ENCODE peak calls at places on chromosomes 12 and 14, in nine cellular contexts. One of them, this sample, is unnamed. For H3K4me1, the result is how much of the 10 kb centered on the place peaks cover.

GRCh38 chr12:119613319-119613936 is 19.9 kb downstream of the TMEM233 start:
- DNase-seq in upper lobe of right lung: no peak
- DNase-seq in vagina: no peak
- DNase-seq in GM23248: peak
- DNase-seq in PC-9: no peak
- DNase-seq in CD8-positive, alpha-beta T cell: no peak
- DNase-seq in transverse colon: no peak
- DNase-seq in tibial nerve: no peak
- DNase-seq in heart left ventricle: no peak
- DNase-seq in this sample: no peak

GRCh38 chr12:53190108-53190729 is 9.5 kb upstream of the CSAD start:
- DNase-seq in upper lobe of right lung: peak
- DNase-seq in vagina: no peak
- DNase-seq in GM23248: peak
- DNase-seq in PC-9: no peak
- DNase-seq in CD8-positive, alpha-beta T cell: peak
- DNase-seq in transverse colon: peak
- DNase-seq in tibial nerve: peak
- DNase-seq in heart left ventricle: peak
- DNase-seq in this sample: peak

GRCh38 chr14:23443411-23443812 is 8.0 kb upstream of the MYH7 start:
- DNase-seq in upper lobe of right lung: no peak
- DNase-seq in vagina: no peak
- DNase-seq in GM23248: no peak
- DNase-seq in PC-9: no peak
- DNase-seq in CD8-positive, alpha-beta T cell: peak
- DNase-seq in transverse colon: no peak
- DNase-seq in tibial nerve: no peak
- DNase-seq in heart left ventricle: peak
- DNase-seq in this sample: no peak

GRCh38 chr12:2281446-2281845 is 228.7 kb downstream of the CACNA1C start:
- DNase-seq in upper lobe of right lung: no peak
- DNase-seq in vagina: no peak
- DNase-seq in GM23248: no peak
- DNase-seq in PC-9: no peak
- DNase-seq in CD8-positive, alpha-beta T cell: no peak
- DNase-seq in transverse colon: no peak
- DNase-seq in tibial nerve: no peak
- DNase-seq in heart left ventricle: no peak
- DNase-seq in this sample: no peak

GRCh38 chr14:92404938-92405337 is 82.0 kb downstream of the SLC24A4 start:
- DNase-seq in upper lobe of right lung: no peak
- DNase-seq in vagina: no peak
- DNase-seq in GM23248: no peak
- DNase-seq in PC-9: no peak
- DNase-seq in CD8-positive, alpha-beta T cell: no peak
- DNase-seq in transverse colon: no peak
- DNase-seq in tibial nerve: no peak
- DNase-seq in heart left ventricle: no peak
- DNase-seq in this sample: no peak

GRCh38 chr14:60904381-60904780 is 76.5 kb downstream of the TRMT5 start:
- DNase-seq in upper lobe of right lung: no peak
- DNase-seq in vagina: no peak
- DNase-seq in GM23248: no peak
- DNase-seq in PC-9: no peak
- DNase-seq in CD8-positive, alpha-beta T cell: no peak
- DNase-seq in transverse colon: no peak
- DNase-seq in tibial nerve: no peak
- DNase-seq in heart left ventricle: no peak
- DNase-seq in this sample: no peak

GRCh38 chr14:69317780-69318179 is 57.8 kb downstream of the GALNT16 start:
- DNase-seq in upper lobe of right lung: peak
- DNase-seq in vagina: peak
- DNase-seq in GM23248: no peak
- DNase-seq in PC-9: no peak
- DNase-seq in CD8-positive, alpha-beta T cell: peak
- DNase-seq in transverse colon: peak
- DNase-seq in tibial nerve: peak
- DNase-seq in heart left ventricle: peak
- DNase-seq in this sample: peak

GRCh38 chr12:26746315-26746714 is 86.7 kb downstream of the ITPR2 start:
- DNase-seq in upper lobe of right lung: no peak
- DNase-seq in vagina: no peak
- DNase-seq in GM23248: peak
- DNase-seq in PC-9: no peak
- DNase-seq in CD8-positive, alpha-beta T cell: no peak
- DNase-seq in transverse colon: no peak
- DNase-seq in tibial nerve: no peak
- DNase-seq in heart left ventricle: no peak
- DNase-seq in this sample: no peak

GRCh38 chr12:130496516-130497120 is 158.9 kb downstream of the PIWIL1 start:
- DNase-seq in upper lobe of right lung: peak
- DNase-seq in vagina: no peak
- DNase-seq in GM23248: no peak
- DNase-seq in PC-9: no peak
- DNase-seq in CD8-positive, alpha-beta T cell: no peak
- DNase-seq in transverse colon: no peak
- DNase-seq in tibial nerve: no peak
- DNase-seq in heart left ventricle: no peak
- DNase-seq in this sample: no peak

GRCh38 chr14:100191584-100192249 is 32.3 kb upstream of the DEGS2 start:
- DNase-seq in upper lobe of right lung: no peak
- DNase-seq in vagina: no peak
- DNase-seq in GM23248: no peak
- DNase-seq in PC-9: no peak
- DNase-seq in CD8-positive, alpha-beta T cell: no peak
- DNase-seq in transverse colon: no peak
- DNase-seq in tibial nerve: no peak
- DNase-seq in heart left ventricle: no peak
- DNase-seq in this sample: no peak

GRCh38 chr12:95323204-95323603 is 105.6 kb downstream of the VEZT start:
- DNase-seq in upper lobe of right lung: no peak
- DNase-seq in vagina: no peak
- DNase-seq in GM23248: no peak
- DNase-seq in PC-9: no peak
- DNase-seq in CD8-positive, alpha-beta T cell: no peak
- DNase-seq in transverse colon: no peak
- DNase-seq in tibial nerve: no peak
- DNase-seq in heart left ventricle: no peak
- DNase-seq in this sample: no peak

GRCh38 chr12:92619026-92619425 is 83.8 kb upstream of the PLEKHG7 start:
- DNase-seq in upper lobe of right lung: no peak
- DNase-seq in vagina: no peak
- DNase-seq in GM23248: no peak
- DNase-seq in PC-9: no peak
- DNase-seq in CD8-positive, alpha-beta T cell: no peak
- DNase-seq in transverse colon: no peak
- DNase-seq in tibial nerve: no peak
- DNase-seq in heart left ventricle: no peak
- DNase-seq in this sample: no peak

GRCh38 chr14:99689266-99690236 is 5.5 kb downstream of the CYP46A1 start:
- DNase-seq in upper lobe of right lung: no peak
- DNase-seq in vagina: peak
- DNase-seq in GM23248: no peak
- DNase-seq in PC-9: no peak
- DNase-seq in CD8-positive, alpha-beta T cell: peak
- DNase-seq in transverse colon: no peak
- DNase-seq in tibial nerve: no peak
- DNase-seq in heart left ventricle: no peak
- DNase-seq in this sample: no peak

GRCh38 chr14:50067723-50068495 is 48.5 kb downstream of the VCPKMT start:
- DNase-seq in upper lobe of right lung: no peak
- DNase-seq in vagina: no peak
- DNase-seq in GM23248: peak
- DNase-seq in PC-9: peak
- DNase-seq in CD8-positive, alpha-beta T cell: peak
- DNase-seq in transverse colon: peak
- DNase-seq in tibial nerve: no peak
- DNase-seq in heart left ventricle: no peak
- DNase-seq in this sample: no peak

GRCh38 chr14:50062438-50063039 is 53.8 kb downstream of the VCPKMT start:
- DNase-seq in upper lobe of right lung: peak
- DNase-seq in vagina: no peak
- DNase-seq in GM23248: peak
- DNase-seq in PC-9: peak
- DNase-seq in CD8-positive, alpha-beta T cell: peak
- DNase-seq in transverse colon: peak
- DNase-seq in tibial nerve: no peak
- DNase-seq in heart left ventricle: no peak
- DNase-seq in this sample: no peak

GRCh38 chr14:50061664-50062437 is 54.5 kb downstream of the VCPKMT start:
- DNase-seq in upper lobe of right lung: peak
- DNase-seq in vagina: no peak
- DNase-seq in GM23248: peak
- DNase-seq in PC-9: peak
- DNase-seq in CD8-positive, alpha-beta T cell: peak
- DNase-seq in transverse colon: peak
- DNase-seq in tibial nerve: no peak
- DNase-seq in heart left ventricle: no peak
- DNase-seq in this sample: no peak

GRCh38 chr14:50063876-50064420 is 52.4 kb downstream of the VCPKMT start:
- DNase-seq in upper lobe of right lung: peak
- DNase-seq in vagina: no peak
- DNase-seq in GM23248: no peak
- DNase-seq in PC-9: no peak
- DNase-seq in CD8-positive, alpha-beta T cell: peak
- DNase-seq in transverse colon: no peak
- DNase-seq in tibial nerve: no peak
- DNase-seq in heart left ventricle: no peak
- DNase-seq in this sample: no peak

DNA sequence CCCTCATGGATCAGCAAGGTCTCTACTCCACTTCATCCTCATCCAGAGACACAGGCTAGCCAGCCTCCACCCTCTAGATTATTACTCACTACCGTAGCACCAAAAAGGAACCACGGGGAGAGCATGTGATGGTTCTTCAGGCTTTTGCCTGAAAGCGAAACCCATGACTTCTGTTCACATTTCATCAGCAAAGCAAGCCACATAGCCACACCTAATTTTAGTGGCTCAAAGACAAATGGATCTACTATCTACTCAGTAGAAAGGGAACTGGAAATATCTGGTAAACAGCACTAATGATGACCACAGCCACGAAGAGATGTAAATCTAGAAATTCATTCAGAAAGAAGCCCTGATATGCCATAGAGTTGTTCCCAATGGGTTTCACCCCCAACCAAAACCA is 51.4 kb downstream of the VCPKMT start:
- DNase-seq in upper lobe of right lung: peak
- DNase-seq in vagina: no peak
- DNase-seq in GM23248: peak
- DNase-seq in PC-9: no peak
- DNase-seq in CD8-positive, alpha-beta T cell: peak
- DNase-seq in transverse colon: peak
- DNase-seq in tibial nerve: peak
- DNase-seq in heart left ventricle: no peak
- DNase-seq in this sample: no peak
- H3K27ac ChIP-seq in upper lobe of right lung: peak
- H3K27ac ChIP-seq in vagina: peak
- H3K27ac ChIP-seq in GM23248: peak
- H3K27ac ChIP-seq in PC-9: no peak
- H3K27ac ChIP-seq in CD8-positive, alpha-beta T cell: peak
- H3K27ac ChIP-seq in transverse colon: peak
- H3K27ac ChIP-seq in tibial nerve: no peak
- H3K27ac ChIP-seq in heart left ventricle: no peak
- H3K27ac ChIP-seq in this sample: peak

DNA sequence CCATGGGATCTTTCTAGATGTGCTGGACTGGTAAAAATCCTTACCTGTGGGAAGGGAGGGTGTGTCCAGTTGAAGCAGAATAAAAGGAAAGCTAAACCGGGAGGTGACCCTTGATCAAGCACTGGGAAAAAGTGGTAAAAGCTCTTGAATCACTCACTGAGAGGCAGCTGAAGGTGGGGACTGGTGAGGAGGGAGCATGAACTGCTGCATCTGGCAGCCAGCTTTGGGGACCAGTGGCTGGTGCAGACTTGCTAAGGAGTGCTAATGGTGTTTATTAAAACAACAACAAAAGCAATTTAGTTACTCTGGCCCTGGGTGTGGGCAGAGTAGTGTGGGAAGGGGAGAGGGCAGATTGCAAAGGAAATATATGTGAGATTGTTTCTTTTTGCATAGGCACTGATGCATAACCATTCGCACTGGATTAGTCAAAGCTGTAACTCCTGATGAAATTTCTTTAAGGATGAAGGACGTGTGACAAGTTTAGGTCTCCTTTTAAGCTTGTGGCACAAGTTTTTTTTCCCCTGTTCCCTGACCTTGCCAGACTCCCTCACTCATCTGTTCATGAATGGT is 8.1 kb downstream of the TXNRD1 start:
- DNase-seq in upper lobe of right lung: no peak
- DNase-seq in vagina: no peak
- DNase-seq in GM23248: no peak
- DNase-seq in PC-9: no peak
- DNase-seq in CD8-positive, alpha-beta T cell: no peak
- DNase-seq in transverse colon: no peak
- DNase-seq in tibial nerve: no peak
- DNase-seq in heart left ventricle: no peak
- DNase-seq in this sample: no peak
- H3K4me1 ChIP-seq in upper lobe of right lung: under half
- H3K4me1 ChIP-seq in vagina: under half
- H3K4me1 ChIP-seq in GM23248: under half
- H3K4me1 ChIP-seq in PC-9: under half
- H3K4me1 ChIP-seq in CD8-positive, alpha-beta T cell: under half
- H3K4me1 ChIP-seq in transverse colon: under half
- H3K4me1 ChIP-seq in tibial nerve: under half
- H3K4me1 ChIP-seq in heart left ventricle: under half
- H3K4me1 ChIP-seq in this sample: under half

GRCh38 chr14:89356496-89356895 is 60.5 kb downstream of the FOXN3 start:
- DNase-seq in upper lobe of right lung: no peak
- DNase-seq in vagina: no peak
- DNase-seq in GM23248: no peak
- DNase-seq in PC-9: no peak
- DNase-seq in CD8-positive, alpha-beta T cell: no peak
- DNase-seq in transverse colon: no peak
- DNase-seq in tibial nerve: no peak
- DNase-seq in heart left ventricle: no peak
- DNase-seq in this sample: no peak
- H3K27ac ChIP-seq in upper lobe of right lung: no peak
- H3K27ac ChIP-seq in vagina: no peak
- H3K27ac ChIP-seq in GM23248: no peak
- H3K27ac ChIP-seq in PC-9: no peak
- H3K27ac ChIP-seq in CD8-positive, alpha-beta T cell: no peak
- H3K27ac ChIP-seq in transverse colon: no peak
- H3K27ac ChIP-seq in tibial nerve: no peak
- H3K27ac ChIP-seq in heart left ventricle: no peak
- H3K27ac ChIP-seq in this sample: no peak

DNA sequence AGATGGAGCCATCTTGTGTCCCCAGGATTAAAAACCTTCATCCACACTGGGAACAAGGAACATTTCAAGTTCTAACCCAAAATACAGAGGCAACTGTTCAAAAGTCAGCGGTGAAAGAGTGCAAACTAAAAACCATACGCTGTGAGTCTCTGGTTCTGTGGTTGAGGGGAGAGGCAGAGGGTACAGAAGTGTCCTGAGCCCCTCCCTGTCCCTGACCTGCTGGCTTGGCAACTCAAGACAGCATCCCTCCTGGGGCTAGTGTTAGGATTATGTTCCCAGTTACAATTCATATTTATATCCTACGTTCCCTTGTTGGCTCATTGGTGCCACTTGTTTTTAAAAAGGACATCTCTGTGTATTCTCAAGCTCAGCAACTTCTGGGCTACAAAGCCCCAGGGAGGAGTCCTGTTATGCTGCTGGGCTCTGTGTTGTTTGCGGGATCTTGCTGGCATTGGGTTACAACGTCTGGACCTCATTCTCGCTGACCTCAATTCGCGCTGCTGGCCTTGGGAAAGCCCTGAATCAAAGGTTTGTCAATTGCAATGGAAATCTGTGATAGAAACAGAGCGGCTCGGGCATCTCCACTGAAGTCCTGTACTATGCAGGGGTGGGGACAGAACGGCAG is 420.8 kb downstream of the FUT8 start:
- DNase-seq in upper lobe of right lung: no peak
- DNase-seq in vagina: no peak
- DNase-seq in GM23248: peak
- DNase-seq in PC-9: no peak
- DNase-seq in CD8-positive, alpha-beta T cell: no peak
- DNase-seq in transverse colon: no peak
- DNase-seq in tibial nerve: no peak
- DNase-seq in heart left ventricle: no peak
- DNase-seq in this sample: no peak
- H3K4me1 ChIP-seq in upper lobe of right lung: under half
- H3K4me1 ChIP-seq in vagina: under half
- H3K4me1 ChIP-seq in GM23248: under half
- H3K4me1 ChIP-seq in PC-9: under half
- H3K4me1 ChIP-seq in CD8-positive, alpha-beta T cell: under half
- H3K4me1 ChIP-seq in transverse colon: under half
- H3K4me1 ChIP-seq in tibial nerve: under half
- H3K4me1 ChIP-seq in heart left ventricle: under half
- H3K4me1 ChIP-seq in this sample: under half